ENCODE peak calls at places on chromosomes 7 and 10, in six cellular contexts. U is upper lobe of right lung, D is fibroblast of pulmonary artery, T is fibroblast of mammary gland, F is progenitor cell of endocrine pancreas, B is left lung. S is an unnamed sample.

GRCh38 chr7:106841896-106842390 is 23.1 kb upstream of the PIK3CG start:
- DNase-seq in U (no peak), D (no peak), T (no peak), F (no peak), B (no peak), S (no peak)

GRCh38 chr7:41709621-41710020 is 6.7 kb upstream of the INHBA start:
- DNase-seq in U (no peak), D (peak; percentile 91), T (peak; percentile 97), F (no peak), B (no peak), S (no peak)

GRCh38 chr10:12834721-12835120 is 166.8 kb downstream of the CCDC3 start:
- DNase-seq in U (no peak), D (no peak), T (no peak), F (no peak), B (no peak), S (no peak)

GRCh38 chr7:149780636-149781419 is 7.4 kb upstream of the ZNF467 start:
- DNase-seq in U (no peak), D (no peak), T (no peak), F (no peak), B (no peak), S (no peak)

GRCh38 chr10:49116509-49117365 is 1.4 kb upstream of the VSTM4 start:
- DNase-seq in U (no peak), D (no peak), T (no peak), F (no peak), B (no peak), S (no peak)

GRCh38 chr7:138089080-138089901 is 13.0 kb downstream of the AKR1D1 start:
- DNase-seq in U (no peak), D (peak; percentile 70), T (peak; percentile 36), F (no peak), B (no peak), S (no peak)

GRCh38 chr10:8060010-8060703 is 5.7 kb downstream of the GATA3 start:
- DNase-seq in U (no peak), D (no peak), T (no peak), F (no peak), B (no peak), S (no peak)

GRCh38 chr7:83852136-83852535 is 203.2 kb upstream of the SEMA3E start:
- DNase-seq in U (no peak), D (no peak), T (no peak), F (no peak), B (no peak), S (no peak)

GRCh38 chr7:150735596-150736358 is 1.4 kb upstream of the GIMAP5 start:
- DNase-seq in U (no peak), D (no peak), T (no peak), F (no peak), B (no peak), S (no peak)

GRCh38 chr7:100366411-100367250 is 6.7 kb upstream of the PILRA start:
- DNase-seq in U (peak; percentile 62), D (no peak), T (no peak), F (no peak), B (peak; percentile 28), S (peak; percentile 68)

GRCh38 chr10:59064116-59064707 is 112.2 kb upstream of the PHYHIPL start:
- DNase-seq in U (no peak), D (no peak), T (no peak), F (no peak), B (no peak), S (no peak)

GRCh38 chr10:30227481-30227880 is 121.6 kb downstream of the MTPAP start:
- DNase-seq in U (no peak), D (peak; percentile 33), T (peak; percentile 35), F (no peak), B (no peak), S (no peak)

GRCh38 chr7:81600608-81601007 is 169.2 kb downstream of the HGF start:
- DNase-seq in U (no peak), D (peak; percentile 77), T (peak; percentile 75), F (no peak), B (no peak), S (no peak)
- TF ChIP-seq CTCF in U (no peak), D (no peak), T (no peak), F (no peak), B (no peak), S (no peak)

GRCh38 chr7:155000795-155001194 is 2.1 kb downstream of the PAXIP1 start:
- DNase-seq in U (no peak), D (no peak), T (no peak), F (no peak), B (no peak), S (no peak)
- TF ChIP-seq CTCF in U (no peak), D (no peak), T (no peak), F (no peak), B (no peak), S (no peak)

GRCh38 chr10:69512901-69513300 is 60.3 kb downstream of the NEUROG3 start:
- DNase-seq in U (no peak), D (no peak), T (peak; percentile 21), F (no peak), B (no peak), S (no peak)

GRCh38 chr10:69513617-69514016 is 59.6 kb downstream of the NEUROG3 start:
- DNase-seq in U (no peak), D (no peak), T (no peak), F (no peak), B (no peak), S (no peak)

GRCh38 chr10:69516548-69517195 is 56.5 kb downstream of the NEUROG3 start:
- DNase-seq in U (no peak), D (no peak), T (no peak), F (no peak), B (no peak), S (no peak)

GRCh38 chr10:69517271-69517848 is 55.9 kb downstream of the NEUROG3 start:
- DNase-seq in U (no peak), D (no peak), T (no peak), F (no peak), B (no peak), S (no peak)

DNA sequence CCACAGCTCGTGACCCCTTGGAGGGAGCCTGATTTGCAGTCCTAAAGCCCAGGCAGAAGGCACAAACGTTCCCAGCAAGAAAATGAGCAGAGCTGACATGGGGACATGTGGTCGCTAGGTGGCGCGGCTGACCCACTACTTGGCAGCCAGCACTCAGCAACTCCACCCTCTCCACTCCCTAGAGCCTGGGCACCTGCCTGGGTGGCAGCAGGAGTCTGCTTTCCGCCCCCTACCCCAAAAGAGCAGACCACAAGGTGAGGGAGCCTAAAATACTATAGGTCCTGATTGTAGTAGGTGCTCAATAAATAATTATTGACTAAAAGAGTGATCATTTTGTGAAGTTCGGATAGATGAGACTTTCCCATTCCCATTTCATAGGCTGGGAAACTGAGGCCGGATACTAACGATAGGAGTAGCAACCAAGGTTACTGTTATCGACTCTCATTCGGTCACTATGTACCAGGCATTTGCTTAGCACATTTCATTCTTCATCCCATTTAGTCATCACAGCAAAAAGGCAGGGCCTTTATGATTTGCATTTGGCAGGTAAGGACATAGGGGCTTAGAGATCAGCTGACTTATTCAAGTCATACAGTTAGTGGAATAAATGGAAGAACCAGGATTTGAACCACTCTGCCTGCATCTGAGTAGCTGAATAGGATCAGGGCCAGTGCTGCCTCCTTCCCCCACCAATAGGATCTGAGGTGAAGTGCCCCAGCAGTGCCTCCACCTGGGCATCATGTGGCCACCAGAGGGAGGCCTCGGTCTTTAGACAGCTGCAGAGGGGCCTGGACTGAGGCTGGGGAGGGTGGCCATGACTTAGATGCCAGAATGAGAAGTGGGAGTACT is 57.3 kb downstream of the NEUROG3 start:
- DNase-seq in U (peak; percentile 86), D (peak; percentile 75), T (peak; percentile 62), F (peak; percentile 68), B (peak; percentile 60), S (peak; percentile 84)
- TF ChIP-seq CTCF in U (peak; percentile 78), D (peak; percentile 90), T (peak; percentile 84), F (peak; percentile 87), B (peak; percentile 68), S (peak; percentile 92)

GRCh38 chr10:82643076-82643475 is 768.1 kb downstream of the NRG3 start:
- DNase-seq in U (no peak), D (no peak), T (no peak), F (no peak), B (no peak), S (no peak)
- TF ChIP-seq CTCF in U (no peak), D (no peak), T (no peak), F (no peak), B (no peak), S (no peak)

GRCh38 chr7:108114117-108114841 is 15.9 kb downstream of the LAMB4 start:
- DNase-seq in U (no peak), D (peak; percentile 15), T (no peak), F (no peak), B (no peak), S (no peak)
- TF ChIP-seq CTCF in U (peak; percentile 34), D (peak; percentile 53), T (peak; percentile 45), F (peak; percentile 55), B (no peak), S (peak; percentile 63)

GRCh38 chr7:102069913-102070629 is 216.6 kb upstream of the SH2B2 start:
- DNase-seq in U (no peak), D (no peak), T (no peak), F (no peak), B (no peak), S (no peak)
- TF ChIP-seq CTCF in U (no peak), D (no peak), T (no peak), F (no peak), B (no peak), S (no peak)

GRCh38 chr10:51892965-51893658 is 193.7 kb upstream of the CSTF2T start:
- DNase-seq in U (no peak), D (peak; percentile 31), T (peak; percentile 41), F (no peak), B (no peak), S (no peak)
- TF ChIP-seq CTCF in U (peak; percentile 15), D (peak; percentile 30), T (peak; percentile 37), F (peak; percentile 46), B (no peak), S (peak; percentile 16)